ENCODE peak calls at places on chromosome 10, in five cellular contexts. H is GM04504; J is NCI-H2081; U is activated CD8-positive, alpha-beta memory T cell treated with anti-CD3 and anti-CD28 coated beads for 48 hours; D is CD4-positive, CD25-positive, alpha-beta regulatory T cell. P is an unnamed sample.

GRCh38 chr10:84118395-84119006 is 20.8 kb upstream of the GHITM start:
- DNase-seq in D (no peak), H (no peak), J (no peak), U (no peak), P (no peak)

GRCh38 chr10:129626801-129627434 is 159.9 kb downstream of the MGMT start:
- DNase-seq in H (no peak), U (no peak), J (no peak), D (no peak), P (no peak)

GRCh38 chr10:35925511-35925910 is 283.4 kb upstream of the FZD8 start:
- DNase-seq in J (no peak), U (no peak), D (no peak), H (no peak), P (no peak)

GRCh38 chr10:49365675-49366415 is 30.0 kb downstream of the DRGX start:
- DNase-seq in J (no peak), D (no peak), U (no peak), H (no peak), P (no peak)

GRCh38 chr10:491667-492424 is 197.6 kb downstream of the DIP2C start:
- DNase-seq in U (no peak), D (no peak), J (no peak), H (no peak), P (no peak)

GRCh38 chr10:101014230-101014884 is 14.7 kb downstream of the LZTS2 start:
- DNase-seq in U (peak; percentile 71), J (peak; percentile 37), D (peak; percentile 62), H (peak; percentile 35), P (peak; percentile 65)

GRCh38 chr10:72573079-72573478 is 52.8 kb downstream of the MICU1 start:
- DNase-seq in H (no peak), U (no peak), D (no peak), J (no peak), P (no peak)

GRCh38 chr10:18224626-18225445 is 84.6 kb downstream of the CACNB2 start:
- DNase-seq in H (no peak), J (no peak), U (no peak), D (no peak), P (no peak)

GRCh38 chr10:86017841-86018734 is 348.5 kb downstream of the GRID1 start:
- DNase-seq in J (no peak), H (no peak), U (no peak), D (no peak), P (peak; percentile 31)